ENCODE peak calls at places on chromosomes 4 and X, in seven cellular contexts. Y is RCC 7860; J is NCI-H2171; T is astrocyte of the hippocampus; G is stimulated activated CD4-positive, alpha-beta T cell treated with anti-CD3 and anti-CD28 coated beads, Interleukin-4, amount 100 ng/mL, for 48 hours; Q is RWPE1; E is M059J. Z is an unnamed sample.

GRCh38 chrX:154373340-154374306 is 811 bp downstream of the FLNA start:
- DNase-seq in Y (peak; percentile 75), J (peak; percentile 64), T (peak; percentile 84), G (no peak), Q (peak; percentile 52), E (peak; percentile 83), Z (no peak)

GRCh38 chr4:127071443-127071842 is 561.3 kb upstream of the INTU start:
- DNase-seq in Y (no peak), J (no peak), T (no peak), G (no peak), Q (no peak), E (no peak), Z (no peak)

GRCh38 chr4:132646186-132646585 is 502.9 kb upstream of the PCDH10 start:
- DNase-seq in Y (no peak), J (no peak), T (peak; percentile 1), G (no peak), Q (no peak), E (peak; percentile 6), Z (no peak)

GRCh38 chr4:144591401-144591800 is 54.6 kb upstream of the HHIP start:
- DNase-seq in Y (peak; percentile 23), J (no peak), T (peak; percentile 88), G (no peak), Q (no peak), E (peak; percentile 71), Z (peak; percentile 54)

GRCh38 chr4:2255501-2256155 is 6.3 kb downstream of the MXD4 start:
- DNase-seq in Y (no peak), J (no peak), T (peak; percentile 85), G (no peak), Q (no peak), E (no peak), Z (no peak)

GRCh38 chr4:125115476-125115875 is 199.3 kb upstream of the FAT4 start:
- DNase-seq in Y (no peak), J (no peak), T (peak; percentile 71), G (no peak), Q (no peak), E (no peak), Z (no peak)

GRCh38 chr4:76949293-76950051 is at the start of gene SEPTIN11:
- DNase-seq in Y (peak; percentile 77), J (peak; percentile 72), T (peak; percentile 98), G (peak; percentile 73), Q (peak; percentile 91), E (peak; percentile 83), Z (no peak)

GRCh38 chrX:43860646-43861370 is 21.4 kb downstream of the MAOB start:
- DNase-seq in Y (peak; percentile 23), J (no peak), T (peak; percentile 74), G (no peak), Q (no peak), E (peak; percentile 86), Z (peak; percentile 38)

GRCh38 chr4:53189011-53189410 is 176.8 kb downstream of the SCFD2 start:
- DNase-seq in Y (no peak), J (no peak), T (peak; percentile 76), G (no peak), Q (no peak), E (peak; percentile 79), Z (no peak)

GRCh38 chrX:105972690-105973386 is 65.7 kb downstream of the SERPINA7 start:
- DNase-seq in Y (no peak), J (no peak), T (no peak), G (no peak), Q (no peak), E (no peak), Z (no peak)

GRCh38 chr4:153471691-153472080 is 5.5 kb downstream of the TMEM131L start:
- DNase-seq in Y (no peak), J (no peak), T (no peak), G (no peak), Q (peak; percentile 42), E (no peak), Z (no peak)

GRCh38 chr4:613126-613525 is 12.2 kb upstream of the PDE6B start:
- DNase-seq in Y (no peak), J (no peak), T (no peak), G (no peak), Q (no peak), E (no peak), Z (no peak)

GRCh38 chr4:45063166-45063565 is 336.8 kb upstream of the GNPDA2 start:
- DNase-seq in Y (no peak), J (peak; percentile 43), T (no peak), G (no peak), Q (no peak), E (no peak), Z (no peak)

GRCh38 chr4:112516401-112517066 is 554 bp upstream of the NEUROG2 start:
- DNase-seq in Y (no peak), J (peak; percentile 17), T (peak; percentile 56), G (no peak), Q (no peak), E (peak; percentile 24), Z (no peak)